ENCODE peak calls at places on chromosomes 4 and X, in five cellular contexts. One of them, this sample, is unnamed.

GRCh38 chr4:38678078-38678477 is 14.1 kb downstream of the KLF3 start:
- DNase-seq in right lobe of liver: no peak
- DNase-seq in AG04449: peak; percentile 84
- DNase-seq in cardiac muscle cell: no peak
- DNase-seq in cardiac fibroblast: peak; percentile 97
- DNase-seq in this sample: peak; percentile 99

GRCh38 chr4:153346031-153346430 is 1.5 kb downstream of the MND1 start:
- DNase-seq in right lobe of liver: no peak
- DNase-seq in AG04449: no peak
- DNase-seq in cardiac muscle cell: no peak
- DNase-seq in cardiac fibroblast: no peak
- DNase-seq in this sample: no peak

GRCh38 chr4:7917669-7918068 is 22.0 kb downstream of the AFAP1 start:
- DNase-seq in right lobe of liver: no peak
- DNase-seq in AG04449: no peak
- DNase-seq in cardiac muscle cell: no peak
- DNase-seq in cardiac fibroblast: no peak
- DNase-seq in this sample: no peak

GRCh38 chrX:135191838-135192237 is 20.6 kb upstream of the CT55 start:
- DNase-seq in right lobe of liver: no peak
- DNase-seq in AG04449: no peak
- DNase-seq in cardiac muscle cell: no peak
- DNase-seq in cardiac fibroblast: no peak
- DNase-seq in this sample: no peak

GRCh38 chr4:10577018-10577417 is 107.5 kb downstream of the CLNK start:
- DNase-seq in right lobe of liver: no peak
- DNase-seq in AG04449: no peak
- DNase-seq in cardiac muscle cell: no peak
- DNase-seq in cardiac fibroblast: no peak
- DNase-seq in this sample: no peak

GRCh38 chr4:65508169-65508568 is 162.1 kb downstream of the EPHA5 start:
- DNase-seq in right lobe of liver: no peak
- DNase-seq in AG04449: peak; percentile 49
- DNase-seq in cardiac muscle cell: no peak
- DNase-seq in cardiac fibroblast: peak; percentile 88
- DNase-seq in this sample: peak; percentile 88

GRCh38 chrX:15930585-15930984 is 76.0 kb upstream of the AP1S2 start:
- DNase-seq in right lobe of liver: no peak
- DNase-seq in AG04449: no peak
- DNase-seq in cardiac muscle cell: peak; percentile 29
- DNase-seq in cardiac fibroblast: peak; percentile 66
- DNase-seq in this sample: no peak

GRCh38 chr4:31114821-31115220 is 394.7 kb downstream of the PCDH7 start:
- DNase-seq in right lobe of liver: no peak
- DNase-seq in AG04449: no peak
- DNase-seq in cardiac muscle cell: no peak
- DNase-seq in cardiac fibroblast: no peak
- DNase-seq in this sample: no peak

GRCh38 chr4:8577046-8577445 is 3.1 kb upstream of the GPR78 start:
- DNase-seq in right lobe of liver: peak; percentile 9
- DNase-seq in AG04449: no peak
- DNase-seq in cardiac muscle cell: no peak
- DNase-seq in cardiac fibroblast: no peak
- DNase-seq in this sample: no peak

GRCh38 chr4:158826057-158826456 is 57.2 kb downstream of the FNIP2 start:
- DNase-seq in right lobe of liver: no peak
- DNase-seq in AG04449: no peak
- DNase-seq in cardiac muscle cell: peak; percentile 56
- DNase-seq in cardiac fibroblast: no peak
- DNase-seq in this sample: no peak

GRCh38 chrX:101040197-101040596 is 11.7 kb downstream of the TRMT2B start:
- DNase-seq in right lobe of liver: no peak
- DNase-seq in AG04449: no peak
- DNase-seq in cardiac muscle cell: no peak
- DNase-seq in cardiac fibroblast: no peak
- DNase-seq in this sample: no peak

GRCh38 chrX:9562851-9563250 is 98.0 kb downstream of the TBL1X start:
- DNase-seq in right lobe of liver: no peak
- DNase-seq in AG04449: peak; percentile 77
- DNase-seq in cardiac muscle cell: peak; percentile 12
- DNase-seq in cardiac fibroblast: peak; percentile 90
- DNase-seq in this sample: peak; percentile 74

GRCh38 chr4:30718021-30718888 is 1.9 kb upstream of the PCDH7 start:
- DNase-seq in right lobe of liver: peak; percentile 24
- DNase-seq in AG04449: no peak
- DNase-seq in cardiac muscle cell: peak; percentile 80
- DNase-seq in cardiac fibroblast: no peak
- DNase-seq in this sample: no peak

GRCh38 chr4:134324179-134324578 is 122.6 kb upstream of the PABPC4L start:
- DNase-seq in right lobe of liver: no peak
- DNase-seq in AG04449: no peak
- DNase-seq in cardiac muscle cell: no peak
- DNase-seq in cardiac fibroblast: no peak
- DNase-seq in this sample: no peak

GRCh38 chr4:15714616-15715015 is 11.8 kb downstream of the BST1 start:
- DNase-seq in right lobe of liver: no peak
- DNase-seq in AG04449: no peak
- DNase-seq in cardiac muscle cell: no peak
- DNase-seq in cardiac fibroblast: peak; percentile 64
- DNase-seq in this sample: no peak

GRCh38 chr4:71595576-71596108 is 188.2 kb downstream of the GC start:
- DNase-seq in right lobe of liver: no peak
- DNase-seq in AG04449: no peak
- DNase-seq in cardiac muscle cell: no peak
- DNase-seq in cardiac fibroblast: no peak
- DNase-seq in this sample: no peak

GRCh38 chr4:183422962-183423653 is 21.3 kb upstream of the CDKN2AIP start:
- DNase-seq in right lobe of liver: no peak
- DNase-seq in AG04449: peak; percentile 40
- DNase-seq in cardiac muscle cell: no peak
- DNase-seq in cardiac fibroblast: peak; percentile 27
- DNase-seq in this sample: no peak

GRCh38 chr4:108118505-108118904 is 50.2 kb downstream of the LEF1 start:
- DNase-seq in right lobe of liver: no peak
- DNase-seq in AG04449: no peak
- DNase-seq in cardiac muscle cell: no peak
- DNase-seq in cardiac fibroblast: peak; percentile 4
- DNase-seq in this sample: no peak

GRCh38 chr4:732911-733630 is 27.4 kb downstream of the PCGF3 start:
- DNase-seq in right lobe of liver: no peak
- DNase-seq in AG04449: no peak
- DNase-seq in cardiac muscle cell: no peak
- DNase-seq in cardiac fibroblast: no peak
- DNase-seq in this sample: no peak

GRCh38 chr4:95715830-95716229 is 124.1 kb upstream of the PDHA2 start:
- DNase-seq in right lobe of liver: no peak
- DNase-seq in AG04449: no peak
- DNase-seq in cardiac muscle cell: no peak
- DNase-seq in cardiac fibroblast: no peak
- DNase-seq in this sample: no peak

GRCh38 chr4:98657531-98658286 is 702 bp downstream of the TSPAN5 start:
- DNase-seq in right lobe of liver: peak; percentile 40
- DNase-seq in AG04449: no peak
- DNase-seq in cardiac muscle cell: peak; percentile 65
- DNase-seq in cardiac fibroblast: peak; percentile 75
- DNase-seq in this sample: peak; percentile 56

GRCh38 chrX:74349387-74349786 is 45.4 kb downstream of the ZCCHC13 start:
- DNase-seq in right lobe of liver: no peak
- DNase-seq in AG04449: peak; percentile 31
- DNase-seq in cardiac muscle cell: no peak
- DNase-seq in cardiac fibroblast: peak; percentile 59
- DNase-seq in this sample: peak; percentile 59

GRCh38 chr4:173235050-173235449 is 66.4 kb downstream of the GALNT7 start:
- DNase-seq in right lobe of liver: no peak
- DNase-seq in AG04449: no peak
- DNase-seq in cardiac muscle cell: no peak
- DNase-seq in cardiac fibroblast: no peak
- DNase-seq in this sample: no peak

GRCh38 chrX:129825746-129826505 is 17.8 kb downstream of the ZDHHC9 start:
- DNase-seq in right lobe of liver: no peak
- DNase-seq in AG04449: no peak
- DNase-seq in cardiac muscle cell: no peak
- DNase-seq in cardiac fibroblast: no peak
- DNase-seq in this sample: no peak

GRCh38 chr4:55604996-55605395 is 13.0 kb upstream of the PDCL2 start:
- DNase-seq in right lobe of liver: no peak
- DNase-seq in AG04449: no peak
- DNase-seq in cardiac muscle cell: no peak
- DNase-seq in cardiac fibroblast: no peak
- DNase-seq in this sample: no peak

GRCh38 chr4:38583102-38583501 is 80.9 kb upstream of the KLF3 start:
- DNase-seq in right lobe of liver: no peak
- DNase-seq in AG04449: no peak
- DNase-seq in cardiac muscle cell: no peak
- DNase-seq in cardiac fibroblast: no peak
- DNase-seq in this sample: peak; percentile 30

GRCh38 chr4:181202249-181202648 is 1041.0 kb upstream of the TENM3 start:
- DNase-seq in right lobe of liver: no peak
- DNase-seq in AG04449: no peak
- DNase-seq in cardiac muscle cell: no peak
- DNase-seq in cardiac fibroblast: no peak
- DNase-seq in this sample: no peak
- H3K4me3 ChIP-seq in right lobe of liver: no peak overlapping the region
- H3K4me3 ChIP-seq in AG04449: no peak overlapping the region
- H3K4me3 ChIP-seq in cardiac muscle cell: no peak overlapping the region
- H3K4me3 ChIP-seq in cardiac fibroblast: no peak overlapping the region
- H3K4me3 ChIP-seq in this sample: no peak overlapping the region

GRCh38 chr4:73092868-73093267 is 23.4 kb upstream of the COX18 start:
- DNase-seq in right lobe of liver: no peak
- DNase-seq in AG04449: no peak
- DNase-seq in cardiac muscle cell: no peak
- DNase-seq in cardiac fibroblast: no peak
- DNase-seq in this sample: no peak

GRCh38 chr4:73104695-73105094 is 35.2 kb upstream of the COX18 start:
- DNase-seq in right lobe of liver: no peak
- DNase-seq in AG04449: no peak
- DNase-seq in cardiac muscle cell: no peak
- DNase-seq in cardiac fibroblast: no peak
- DNase-seq in this sample: no peak

GRCh38 chr4:73099143-73099542 is 29.6 kb upstream of the COX18 start:
- DNase-seq in right lobe of liver: no peak
- DNase-seq in AG04449: no peak
- DNase-seq in cardiac muscle cell: no peak
- DNase-seq in cardiac fibroblast: no peak
- DNase-seq in this sample: no peak

GRCh38 chr4:73103799-73104503 is 34.4 kb upstream of the COX18 start:
- DNase-seq in right lobe of liver: no peak
- DNase-seq in AG04449: no peak
- DNase-seq in cardiac muscle cell: no peak
- DNase-seq in cardiac fibroblast: peak; percentile 32
- DNase-seq in this sample: no peak

DNA sequence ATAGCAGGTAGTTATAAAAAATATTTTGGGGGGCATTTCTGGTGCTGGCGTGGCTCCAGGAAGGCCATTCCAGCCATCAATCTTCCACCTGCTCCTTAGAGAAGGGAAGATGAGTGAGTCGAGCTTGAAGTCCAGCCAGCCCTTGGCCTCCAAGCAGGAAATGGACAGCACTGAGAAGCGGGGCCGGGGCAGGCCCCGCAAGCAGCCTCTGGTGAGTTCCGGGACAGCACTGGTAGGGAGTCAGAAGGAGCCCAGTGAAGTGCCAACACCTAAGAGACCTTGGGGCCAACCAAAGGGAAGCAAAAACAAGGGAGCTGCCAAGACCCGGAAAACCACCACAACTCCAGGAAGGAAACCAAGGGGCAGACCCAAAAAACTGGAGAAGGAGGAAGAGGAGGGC is 29.2 kb upstream of the COX18 start:
- DNase-seq in right lobe of liver: no peak
- DNase-seq in AG04449: no peak
- DNase-seq in cardiac muscle cell: no peak
- DNase-seq in cardiac fibroblast: no peak
- DNase-seq in this sample: no peak
- H3K4me3 ChIP-seq in right lobe of liver: no peak overlapping the region
- H3K4me3 ChIP-seq in AG04449: no peak overlapping the region
- H3K4me3 ChIP-seq in cardiac muscle cell: no peak overlapping the region
- H3K4me3 ChIP-seq in cardiac fibroblast: no peak overlapping the region
- H3K4me3 ChIP-seq in this sample: no peak overlapping the region

GRCh38 chrX:153862369-153863250 is 23.4 kb downstream of the L1CAM start:
- DNase-seq in right lobe of liver: no peak
- DNase-seq in AG04449: no peak
- DNase-seq in cardiac muscle cell: peak; percentile 28
- DNase-seq in cardiac fibroblast: no peak
- DNase-seq in this sample: no peak

GRCh38 chrX:153864101-153864500 is 21.9 kb downstream of the L1CAM start:
- DNase-seq in right lobe of liver: no peak
- DNase-seq in AG04449: no peak
- DNase-seq in cardiac muscle cell: no peak
- DNase-seq in cardiac fibroblast: no peak
- DNase-seq in this sample: no peak

GRCh38 chrX:153863251-153863991 is 22.6 kb downstream of the L1CAM start:
- DNase-seq in right lobe of liver: no peak
- DNase-seq in AG04449: no peak
- DNase-seq in cardiac muscle cell: no peak
- DNase-seq in cardiac fibroblast: no peak
- DNase-seq in this sample: no peak

GRCh38 chrX:153861733-153862300 is 24.2 kb downstream of the L1CAM start:
- DNase-seq in right lobe of liver: no peak
- DNase-seq in AG04449: no peak
- DNase-seq in cardiac muscle cell: no peak
- DNase-seq in cardiac fibroblast: no peak
- DNase-seq in this sample: no peak

DNA sequence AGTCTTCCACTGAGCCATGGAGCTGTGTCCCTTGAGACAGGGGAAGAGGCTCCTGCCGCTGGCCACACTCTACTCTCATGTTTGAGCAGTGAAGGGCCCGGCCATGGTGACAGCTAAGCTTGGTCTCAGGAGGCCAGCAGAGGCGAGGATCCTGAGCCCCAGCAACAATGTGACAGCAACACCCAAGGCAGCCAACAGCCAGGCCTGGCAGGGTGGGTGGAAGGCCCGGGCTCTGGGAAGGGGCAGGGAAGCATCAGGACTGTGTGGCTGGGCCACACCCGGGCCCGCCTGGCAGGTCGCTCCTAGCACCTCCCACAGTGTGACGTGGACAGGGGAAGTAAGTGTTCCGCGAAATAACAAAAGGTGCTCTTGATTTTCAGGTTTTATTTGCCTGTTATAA is 24.8 kb downstream of the L1CAM start:
- DNase-seq in right lobe of liver: no peak
- DNase-seq in AG04449: no peak
- DNase-seq in cardiac muscle cell: no peak
- DNase-seq in cardiac fibroblast: no peak
- DNase-seq in this sample: no peak
- H3K4me3 ChIP-seq in right lobe of liver: no peak overlapping the region
- H3K4me3 ChIP-seq in AG04449: no peak overlapping the region
- H3K4me3 ChIP-seq in cardiac muscle cell: no peak overlapping the region
- H3K4me3 ChIP-seq in cardiac fibroblast: no peak overlapping the region
- H3K4me3 ChIP-seq in this sample: no peak overlapping the region

DNA sequence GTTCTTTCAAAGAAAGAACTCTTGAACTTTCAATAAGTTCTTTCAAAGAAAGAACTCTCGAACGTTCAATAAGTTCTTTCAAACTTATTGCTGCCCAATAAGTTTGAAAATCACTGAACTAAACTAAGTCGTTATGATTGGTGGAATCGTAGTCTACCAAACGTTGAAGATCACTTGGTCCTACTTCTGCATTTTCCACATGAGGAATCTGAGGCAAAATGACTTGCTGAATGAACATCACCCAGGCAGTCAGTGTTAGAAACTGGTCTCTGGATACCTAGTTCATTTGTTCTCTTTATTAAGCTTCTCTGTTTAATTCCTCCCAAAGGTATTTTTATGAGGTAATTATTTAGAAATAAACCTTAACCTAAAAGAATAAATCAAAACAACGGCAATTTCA is 7.1 kb upstream of the CNOT6L start:
- DNase-seq in right lobe of liver: no peak
- DNase-seq in AG04449: no peak
- DNase-seq in cardiac muscle cell: no peak
- DNase-seq in cardiac fibroblast: no peak
- DNase-seq in this sample: no peak
- H3K4me3 ChIP-seq in right lobe of liver: no peak overlapping the region
- H3K4me3 ChIP-seq in AG04449: no peak overlapping the region
- H3K4me3 ChIP-seq in cardiac muscle cell: no peak overlapping the region
- H3K4me3 ChIP-seq in cardiac fibroblast: no peak overlapping the region
- H3K4me3 ChIP-seq in this sample: no peak overlapping the region

This sample was measured in skeletal muscle cell.